ENCODE peak calls at places on chromosomes 16 and 17, in nine cellular contexts. J is mucosa of descending colon, E is brain microvascular endothelial cell, D is AG10803, U is cardiac muscle cell, K is fibroblast of mammary gland, M is GM23338, Y is heart left ventricle, B is pancreas. H is an unnamed sample.
A peak's percentile ranks its signal among the peaks of the same experiment; 100 is the strongest.

GRCh38 chr17:58487589-58488427 is at the start of gene HSF5:
- DNase-seq in K (no peak), D (no peak), B (no peak), J (peak; percentile 14), E (no peak), M (peak; percentile 87), Y (no peak), U (peak; percentile 47), H (peak; percentile 56)

GRCh38 chr17:15261818-15262290 is 3.3 kb downstream of the PMP22 start:
- DNase-seq in U (peak; percentile 27), D (peak; percentile 44), M (peak; percentile 24), B (no peak), J (peak; percentile 40), E (no peak), Y (no peak), K (no peak), H (no peak)

GRCh38 chr17:66126231-66126630 is 65.7 kb downstream of the CEP112 start:
- DNase-seq in E (no peak), K (peak; percentile 54), B (no peak), D (peak; percentile 11), M (no peak), U (peak; percentile 20), J (no peak), Y (no peak), H (no peak)

GRCh38 chr17:44931376-44931775 is 16.1 kb upstream of the GFAP start:
- DNase-seq in M (no peak), B (no peak), U (no peak), Y (no peak), D (no peak), K (no peak), J (no peak), E (no peak), H (no peak)

GRCh38 chr17:74654742-74655141 is 31.2 kb upstream of the CD300E start:
- DNase-seq in Y (no peak), U (no peak), D (no peak), K (no peak), E (no peak), M (no peak), J (no peak), B (no peak), H (no peak)

GRCh38 chr16:68400924-68401460 is 47.3 kb downstream of the SMPD3 start:
- DNase-seq in K (no peak), E (no peak), J (no peak), M (no peak), B (no peak), Y (no peak), U (no peak), D (no peak), H (no peak)

GRCh38 chr16:88331989-88332920 is 50.5 kb upstream of the ZNF469 start:
- DNase-seq in M (no peak), K (peak; percentile 100), E (peak; percentile 99), J (peak; percentile 19), U (peak; percentile 99), B (peak; percentile 55), Y (no peak), D (peak; percentile 100), H (no peak)

GRCh38 chr17:81849457-81849856 is 10.9 kb downstream of the P4HB start:
- DNase-seq in Y (no peak), M (no peak), B (no peak), U (no peak), K (no peak), D (no peak), E (no peak), J (no peak), H (no peak)

GRCh38 chr16:81482329-81483063 is 37.9 kb downstream of the CMIP start:
- DNase-seq in E (no peak), J (no peak), U (no peak), M (no peak), D (no peak), B (no peak), Y (no peak), K (no peak), H (peak; percentile 23)

GRCh38 chr16:81478294-81478693 is 33.7 kb downstream of the CMIP start:
- DNase-seq in D (no peak), U (no peak), E (no peak), J (no peak), M (no peak), B (no peak), K (no peak), Y (no peak), H (no peak)

GRCh38 chr16:81483064-81483969 is 38.7 kb downstream of the CMIP start:
- DNase-seq in J (no peak), D (no peak), K (peak; percentile 30), Y (no peak), M (no peak), B (no peak), E (no peak), U (no peak), H (no peak)

GRCh38 chr16:81478876-81479496 is 34.4 kb downstream of the CMIP start:
- DNase-seq in Y (peak; percentile 71), M (no peak), E (peak; percentile 53), J (peak; percentile 78), B (peak; percentile 46), K (no peak), U (no peak), D (no peak), H (peak; percentile 91)

DNA sequence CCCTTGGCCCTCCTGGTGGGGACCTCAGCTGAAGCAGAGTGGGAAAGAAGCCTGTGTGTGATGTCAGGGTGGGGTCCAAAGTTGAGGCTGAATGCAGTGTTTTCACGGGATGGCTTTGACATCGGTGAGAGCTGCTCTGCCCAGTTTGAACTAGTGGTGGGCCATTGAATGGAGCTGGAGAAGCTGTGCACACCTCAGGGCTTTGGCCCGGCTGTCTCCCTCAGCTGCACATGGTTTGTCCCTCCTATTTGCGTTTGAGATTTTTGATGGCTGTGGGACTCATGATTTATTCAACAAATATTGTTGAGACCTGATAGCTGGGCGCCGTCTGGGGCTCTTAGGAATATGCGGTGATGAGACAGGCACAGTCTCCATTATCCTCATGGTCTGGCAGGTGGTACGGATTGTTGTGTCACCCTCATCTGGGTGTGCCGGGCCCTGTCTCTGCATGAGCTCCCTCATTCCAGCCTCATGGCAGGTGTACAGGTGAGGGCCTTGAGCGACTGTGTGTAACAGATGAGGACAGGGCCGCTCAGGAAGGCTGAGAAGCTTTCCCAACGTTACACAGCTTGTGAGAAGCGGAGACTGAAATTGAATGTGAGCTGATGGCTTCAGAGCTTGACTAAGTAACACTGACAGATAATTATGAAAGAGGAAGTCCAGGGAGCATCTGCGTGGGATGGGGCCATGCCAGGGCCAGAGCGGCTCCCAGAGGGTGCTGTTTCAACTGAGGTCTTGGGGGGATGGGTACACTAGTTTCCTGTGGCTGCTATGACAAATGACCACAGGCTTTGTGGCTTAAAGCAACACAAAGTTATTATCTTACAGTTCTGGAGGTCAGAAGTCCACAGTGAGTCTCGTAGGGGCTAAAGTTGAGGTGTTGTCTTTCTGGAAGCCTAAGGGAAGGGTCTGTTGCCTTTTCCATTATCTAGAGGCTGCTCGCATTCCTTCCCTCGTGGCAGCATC is 36.5 kb downstream of the CMIP start:
- DNase-seq in E (peak; percentile 48), U (peak; percentile 62), M (no peak), J (peak; percentile 57), K (peak; percentile 63), D (peak; percentile 50), Y (peak; percentile 68), B (no peak), H (peak; percentile 97)
- TF ChIP-seq CTCF in E (peak; percentile 16), U (no peak), M (no peak), J (no peak), K (no peak), D (no peak), Y (no peak), B (no peak), H (peak; percentile 4)

GRCh38 chr17:49438439-49438861 is 23.8 kb upstream of the PHB1 start:
- DNase-seq in E (no peak), M (peak; percentile 32), B (no peak), J (no peak), K (no peak), U (no peak), Y (no peak), D (no peak), H (no peak)

GRCh38 chr17:49439305-49439672 is 24.6 kb upstream of the PHB1 start:
- DNase-seq in K (no peak), Y (peak; percentile 6), E (no peak), M (no peak), J (no peak), D (no peak), U (no peak), B (no peak), H (no peak)

GRCh38 chr17:49439673-49440571 is 25.2 kb upstream of the PHB1 start:
- DNase-seq in D (peak; percentile 10), E (no peak), Y (peak; percentile 11), U (no peak), M (no peak), K (peak; percentile 17), B (no peak), J (no peak), H (no peak)

GRCh38 chr17:49437696-49438438 is 23.2 kb upstream of the PHB1 start:
- DNase-seq in B (no peak), K (no peak), E (no peak), U (no peak), M (no peak), D (no peak), J (no peak), Y (no peak), H (no peak)

DNA sequence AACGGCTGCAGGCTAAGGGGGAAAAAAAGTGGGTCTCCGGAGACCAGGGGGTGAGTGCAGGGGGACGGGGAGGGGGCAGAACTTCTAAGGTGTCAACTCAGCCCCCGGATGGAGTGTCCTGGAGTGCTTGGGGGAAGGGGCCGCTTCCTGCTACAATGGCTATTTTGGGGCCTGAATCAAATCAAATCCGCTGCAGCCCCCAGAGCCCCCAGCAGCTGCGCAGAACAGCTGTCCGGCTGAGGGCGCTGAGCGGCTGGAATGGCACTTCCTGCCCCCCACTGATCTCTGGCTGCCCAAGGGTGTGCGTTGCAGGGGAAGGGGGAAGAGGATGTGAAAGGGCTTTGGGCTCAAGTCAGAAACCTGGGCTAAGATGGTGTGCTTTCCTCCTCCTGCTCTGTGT is 24.2 kb upstream of the PHB1 start:
- DNase-seq in K (no peak), J (no peak), Y (peak; percentile 13), B (no peak), E (no peak), M (peak; percentile 41), U (peak; percentile 13), D (no peak), H (peak; percentile 51)
- H3K4me3 ChIP-seq in K (no peak overlapping the region), J (no peak overlapping the region), Y (no peak overlapping the region), B (no peak overlapping the region), E (no peak overlapping the region), M (peak overlapping the region; percentile 76), U (no peak overlapping the region), D (no peak overlapping the region), H (no peak overlapping the region)

DNA sequence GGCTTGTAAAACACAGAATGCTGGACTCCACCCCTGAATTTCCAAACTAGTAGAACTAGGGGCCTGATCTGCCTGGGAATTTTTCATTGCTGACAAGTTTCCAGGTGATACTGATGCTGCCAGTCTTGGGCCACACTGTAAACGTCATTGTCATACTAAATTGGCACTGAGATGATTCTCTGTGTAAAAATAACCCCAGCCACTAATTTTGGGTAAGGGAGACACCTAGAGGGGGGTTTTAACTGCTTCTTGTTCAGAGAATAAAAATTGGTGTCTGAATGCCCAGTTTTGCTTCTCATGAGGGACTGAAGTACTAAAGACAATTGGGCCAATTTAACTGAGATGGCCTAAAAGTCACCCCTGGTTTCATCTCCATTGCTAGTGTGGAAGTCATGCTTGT is 5.0 kb upstream of the CDH13 start:
- DNase-seq in B (no peak), U (no peak), E (no peak), K (no peak), M (peak; percentile 13), Y (no peak), D (no peak), J (no peak), H (no peak)
- TF ChIP-seq CTCF in B (no peak), U (peak; percentile 21), E (peak; percentile 28), K (peak; percentile 13), M (peak; percentile 50), Y (peak; percentile 19), D (peak; percentile 24), J (no peak), H (no peak)

GRCh38 chr17:36934144-36934758 is 3.0 kb upstream of the LHX1 start:
- DNase-seq in E (no peak), Y (no peak), D (no peak), J (no peak), B (no peak), K (no peak), U (no peak), M (peak; percentile 71), H (no peak)
- H3K4me3 ChIP-seq in E (no peak overlapping the region), Y (peak overlapping the region; percentile 14), D (no peak overlapping the region), J (no peak overlapping the region), B (no peak overlapping the region), K (no peak overlapping the region), U (peak overlapping the region; percentile 42), M (peak overlapping the region; percentile 84), H (no peak overlapping the region)

H was measured in GM12865.